ENCODE peak calls at places on chromosomes 3 and 15, in ten cellular contexts. E is cardiac muscle cell; L is activated CD8-positive, alpha-beta memory T cell treated with anti-CD3 and anti-CD28 coated beads for 48 hours; N is HS-27A; I is effector CD8-positive, alpha-beta T cell; B is fibroblast of pulmonary artery; S is skeletal muscle cell; W is globus pallidus; U is prostate gland; D is AG04450. Y is an unnamed sample.

GRCh38 chr3:69439683-69440270 is 53.9 kb upstream of the FRMD4B start:
- DNase-seq in E (peak; percentile 48), L (no peak), N (no peak), I (no peak), B (peak; percentile 56), S (no peak), W (peak; percentile 66), U (no peak), D (no peak), Y (no peak)

GRCh38 chr15:86155551-86155950 is 75.9 kb downstream of the AGBL1 start:
- DNase-seq in E (no peak), L (no peak), N (no peak), I (no peak), B (no peak), S (no peak), W (no peak), U (no peak), D (no peak), Y (no peak)

GRCh38 chr3:126851934-126852333 is 131.0 kb upstream of the PLXNA1 start:
- DNase-seq in E (no peak), L (no peak), N (no peak), I (no peak), B (no peak), S (no peak), W (no peak), U (no peak), D (no peak), Y (no peak)

GRCh38 chr3:42706721-42707619 is 4.4 kb upstream of the HHATL start:
- DNase-seq in E (no peak), L (no peak), N (no peak), I (no peak), B (no peak), S (no peak), W (no peak), U (no peak), D (no peak), Y (no peak)

GRCh38 chr3:66362541-66362941 is 138.3 kb downstream of the LRIG1 start:
- DNase-seq in E (peak; percentile 29), L (no peak), N (peak; percentile 86), I (no peak), B (peak; percentile 53), S (peak; percentile 20), W (no peak), U (no peak), D (peak; percentile 58), Y (peak; percentile 87)

GRCh38 chr3:14532691-14533456 is 7.3 kb downstream of the GRIP2 start:
- DNase-seq in E (peak; percentile 16), L (no peak), N (no peak), I (no peak), B (no peak), S (no peak), W (no peak), U (peak; percentile 66), D (no peak), Y (no peak)

GRCh38 chr3:59818033-59818936 is 768.5 kb upstream of the CFAP20DC start:
- DNase-seq in E (peak; percentile 92), L (no peak), N (peak; percentile 95), I (no peak), B (peak; percentile 92), S (peak; percentile 97), W (peak; percentile 21), U (peak; percentile 74), D (peak; percentile 88), Y (peak; percentile 98)

GRCh38 chr15:61929452-61929851 is 130.8 kb downstream of the VPS13C start:
- DNase-seq in E (no peak), L (no peak), N (no peak), I (no peak), B (no peak), S (no peak), W (no peak), U (no peak), D (no peak), Y (no peak)

GRCh38 chr3:145882416-145882815 is 278.6 kb downstream of the PLOD2 start:
- DNase-seq in E (peak; percentile 37), L (no peak), N (no peak), I (no peak), B (peak; percentile 46), S (no peak), W (no peak), U (no peak), D (no peak), Y (peak; percentile 38)

GRCh38 chr15:65020419-65020818 is 9.0 kb downstream of the MTFMT start:
- DNase-seq in E (no peak), L (no peak), N (no peak), I (no peak), B (no peak), S (no peak), W (no peak), U (no peak), D (no peak), Y (no peak)

GRCh38 chr3:14728113-14728512 is 53.2 kb downstream of the C3orf20 start:
- DNase-seq in E (no peak), L (no peak), N (no peak), I (no peak), B (no peak), S (no peak), W (no peak), U (no peak), D (no peak), Y (no peak)

GRCh38 chr3:178320481-178321352 is 215.5 kb upstream of the KCNMB2 start:
- DNase-seq in E (peak; percentile 68), L (no peak), N (no peak), I (no peak), B (peak; percentile 70), S (peak; percentile 53), W (no peak), U (no peak), D (peak; percentile 53), Y (peak; percentile 66)

GRCh38 chr3:78855190-78855589 is 912.6 kb downstream of the ROBO1 start:
- DNase-seq in E (no peak), L (no peak), N (no peak), I (no peak), B (no peak), S (no peak), W (no peak), U (no peak), D (no peak), Y (no peak)

GRCh38 chr3:72127843-72128242 is 342.9 kb upstream of the PROK2 start:
- DNase-seq in E (peak; percentile 36), L (no peak), N (no peak), I (no peak), B (peak; percentile 64), S (no peak), W (no peak), U (no peak), D (no peak), Y (peak; percentile 16)

GRCh38 chr3:118942195-118942594 is 92.5 kb downstream of the IGSF11 start:
- DNase-seq in E (no peak), L (no peak), N (no peak), I (no peak), B (no peak), S (no peak), W (no peak), U (no peak), D (no peak), Y (no peak)

GRCh38 chr3:139117883-139118760 is 73.4 kb upstream of the PRR23C start:
- DNase-seq in E (no peak), L (no peak), N (no peak), I (no peak), B (no peak), S (no peak), W (no peak), U (no peak), D (no peak), Y (no peak)

GRCh38 chr3:155029941-155030340 is 50.2 kb upstream of the MME start:
- DNase-seq in E (no peak), L (no peak), N (no peak), I (no peak), B (no peak), S (no peak), W (no peak), U (no peak), D (no peak), Y (no peak)

GRCh38 chr3:14222900-14223594 is 44.4 kb downstream of the LSM3 start:
- DNase-seq in E (peak; percentile 35), L (no peak), N (no peak), I (no peak), B (no peak), S (no peak), W (no peak), U (no peak), D (no peak), Y (no peak)

GRCh38 chr15:34435658-34436057 is 1.9 kb downstream of the GOLGA8A start:
- DNase-seq in E (no peak), L (no peak), N (no peak), I (no peak), B (no peak), S (no peak), W (no peak), U (no peak), D (no peak), Y (no peak)

GRCh38 chr3:61627768-61628185 is 66.4 kb downstream of the PTPRG start:
- DNase-seq in E (peak; percentile 84), L (no peak), N (peak; percentile 96), I (no peak), B (peak; percentile 77), S (peak; percentile 67), W (no peak), U (no peak), D (peak; percentile 79), Y (peak; percentile 82)

GRCh38 chr3:111761309-111761795 is 97.7 kb upstream of the PHLDB2 start:
- DNase-seq in E (peak; percentile 34), L (no peak), N (peak; percentile 83), I (no peak), B (peak; percentile 59), S (peak; percentile 84), W (no peak), U (no peak), D (no peak), Y (peak; percentile 78)

GRCh38 chr3:183265713-183266417 is 12.8 kb downstream of the B3GNT5 start:
- DNase-seq in E (peak; percentile 66), L (no peak), N (no peak), I (no peak), B (peak; percentile 85), S (peak; percentile 94), W (no peak), U (peak; percentile 24), D (peak; percentile 10), Y (peak; percentile 90)

GRCh38 chr15:29812384-29812694 is 9.9 kb downstream of the TJP1 start:
- DNase-seq in E (peak; percentile 61), L (no peak), N (no peak), I (no peak), B (peak; percentile 69), S (peak; percentile 45), W (no peak), U (peak; percentile 90), D (no peak), Y (peak; percentile 31)

GRCh38 chr15:29699791-29700190 is 122.5 kb downstream of the TJP1 start:
- DNase-seq in E (no peak), L (no peak), N (no peak), I (no peak), B (no peak), S (no peak), W (no peak), U (no peak), D (no peak), Y (no peak)

GRCh38 chr3:12638105-12638504 is 25.8 kb downstream of the RAF1 start:
- DNase-seq in E (peak; percentile 63), L (no peak), N (no peak), I (no peak), B (peak; percentile 40), S (no peak), W (no peak), U (no peak), D (no peak), Y (no peak)

GRCh38 chr3:33645060-33645841 is 72.8 kb downstream of the CLASP2 start:
- DNase-seq in E (peak; percentile 54), L (no peak), N (no peak), I (no peak), B (peak; percentile 50), S (no peak), W (no peak), U (no peak), D (no peak), Y (peak; percentile 43)

GRCh38 chr3:189593581-189593980 is 37.6 kb upstream of the TP63 start:
- DNase-seq in E (peak; percentile 79), L (no peak), N (no peak), I (no peak), B (peak; percentile 83), S (peak; percentile 25), W (no peak), U (no peak), D (no peak), Y (no peak)

Y was measured in brain microvascular endothelial cell.